ENCODE peak calls at places on chromosomes 3 and 15, in six cellular contexts. J is mammary epithelial cell, W is neuronal stem cell, X is tibial nerve, M is spleen, G is PC-3. C is an unnamed sample.
A peak's percentile ranks its signal among the peaks of the same experiment; 100 is the strongest.

GRCh38 chr3:163018664-163019063 is 1522.1 kb downstream of the OTOL1 start:
- DNase-seq in G (no peak), J (no peak), X (no peak), W (no peak), M (no peak), C (no peak)

GRCh38 chr3:60841355-60841754 is 409.9 kb downstream of the FHIT start:
- DNase-seq in G (peak; percentile 89), W (no peak), J (no peak), X (no peak), M (no peak), C (no peak)

GRCh38 chr3:129278970-129279906 is 568 bp downstream of the HMCES start:
- DNase-seq in X (no peak), M (peak; percentile 91), W (peak; percentile 31), J (peak; percentile 78), G (peak; percentile 60), C (peak; percentile 71)

GRCh38 chr3:170792511-170792910 is 77.5 kb downstream of the RPL22L1 start:
- DNase-seq in G (no peak), M (no peak), X (no peak), J (no peak), W (no peak), C (no peak)

GRCh38 chr3:44000586-44000985 is 241.1 kb upstream of the TOPAZ1 start:
- DNase-seq in J (peak; percentile 59), W (no peak), M (no peak), G (peak; percentile 70), X (no peak), C (no peak)

GRCh38 chr3:190591080-190591479 is 77.2 kb downstream of the IL1RAP start:
- DNase-seq in J (no peak), X (no peak), M (no peak), W (no peak), G (peak; percentile 24), C (no peak)

GRCh38 chr15:59008086-59008485 is 20.6 kb downstream of the RNF111 start:
- DNase-seq in J (no peak), M (no peak), W (no peak), G (no peak), X (no peak), C (no peak)

GRCh38 chr3:197302696-197303341 is 4.4 kb upstream of the DLG1 start:
- DNase-seq in M (no peak), W (no peak), G (peak; percentile 39), X (no peak), J (peak; percentile 77), C (peak; percentile 83)

GRCh38 chr15:99140590-99140989 is 35.7 kb downstream of the SYNM start:
- DNase-seq in X (no peak), M (no peak), W (no peak), G (no peak), J (no peak), C (no peak)

GRCh38 chr3:75220932-75221331 is 443.2 kb upstream of the FRG2C start:
- DNase-seq in J (no peak), W (no peak), G (no peak), X (no peak), M (no peak), C (no peak)

GRCh38 chr15:52745326-52746161 is 44.6 kb downstream of the ONECUT1 start:
- DNase-seq in J (no peak), X (no peak), M (no peak), W (no peak), G (no peak), C (no peak)

GRCh38 chr3:197573048-197573767 is 17.4 kb upstream of the BDH1 start:
- DNase-seq in J (no peak), X (no peak), M (no peak), G (no peak), W (no peak), C (no peak)

GRCh38 chr3:12194669-12195161 is 36.0 kb upstream of the TIMP4 start:
- DNase-seq in M (peak; percentile 82), G (peak; percentile 89), J (peak; percentile 31), X (no peak), W (no peak), C (peak; percentile 58)

GRCh38 chr3:53416530-53416929 is 69.2 kb upstream of the DCP1A start:
- DNase-seq in G (no peak), W (no peak), X (no peak), M (no peak), J (no peak), C (peak; percentile 35)

GRCh38 chr3:156217674-156218352 is 97.4 kb downstream of the KCNAB1 start:
- DNase-seq in M (no peak), W (no peak), X (no peak), G (peak; percentile 23), J (peak; percentile 32), C (peak; percentile 46)

GRCh38 chr3:141530133-141530768 is 43.4 kb downstream of the RASA2 start:
- DNase-seq in M (no peak), J (peak; percentile 75), W (no peak), X (no peak), G (peak; percentile 9), C (peak; percentile 32)

GRCh38 chr3:81496407-81497104 is 264.9 kb downstream of the GBE1 start:
- DNase-seq in W (no peak), M (no peak), G (peak; percentile 18), J (peak; percentile 61), X (no peak), C (peak; percentile 57)

GRCh38 chr3:15616053-15616452 is 14.5 kb downstream of the BTD start:
- DNase-seq in G (no peak), X (no peak), W (no peak), M (no peak), J (no peak), C (no peak)

GRCh38 chr15:35173444-35174118 is 88.5 kb upstream of the NANOGP8 start:
- DNase-seq in W (no peak), G (peak; percentile 20), J (peak; percentile 5), X (no peak), M (no peak), C (no peak)

GRCh38 chr15:25883860-25884259 is 20.7 kb upstream of the ATP10A start:
- DNase-seq in G (peak; percentile 90), W (no peak), J (no peak), X (no peak), M (no peak), C (no peak)

GRCh38 chr3:156492801-156493261 is 62.1 kb downstream of the SSR3 start:
- DNase-seq in X (no peak), J (no peak), M (no peak), G (no peak), W (no peak), C (no peak)

GRCh38 chr3:38555926-38556325 is 59.8 kb downstream of the EXOG start:
- DNase-seq in X (no peak), G (no peak), W (no peak), M (peak; percentile 36), J (no peak), C (no peak)

GRCh38 chr3:58122936-58123700 is 87.7 kb downstream of the DNASE1L3 start:
- DNase-seq in G (no peak), M (no peak), W (no peak), X (no peak), J (no peak), C (no peak)

GRCh38 chr3:126552688-126553283 is 5.9 kb downstream of the C3orf22 start:
- DNase-seq in X (no peak), J (no peak), G (no peak), W (no peak), M (peak; percentile 71), C (no peak)

GRCh38 chr15:89157918-89158564 is 63.3 kb downstream of the RLBP1 start:
- DNase-seq in X (no peak), G (no peak), M (no peak), J (no peak), W (no peak), C (no peak)

GRCh38 chr3:24680214-24680967 is 185.7 kb upstream of the THRB start:
- DNase-seq in G (peak; percentile 77), J (peak; percentile 25), M (peak; percentile 81), X (peak; percentile 45), W (peak; percentile 59), C (no peak)

GRCh38 chr3:99776516-99777209 is 41.0 kb upstream of the CMSS1 start:
- DNase-seq in W (no peak), M (no peak), J (peak; percentile 47), X (no peak), G (peak; percentile 80), C (no peak)

GRCh38 chr15:25481208-25481862 is 42.5 kb upstream of the UBE3A start:
- DNase-seq in G (peak; percentile 12), W (peak; percentile 58), J (no peak), X (no peak), M (no peak), C (peak; percentile 11)

GRCh38 chr3:152030320-152030719 is 156.9 kb downstream of the SUCNR1 start:
- DNase-seq in M (no peak), X (no peak), G (no peak), W (no peak), J (no peak), C (no peak)

DNA sequence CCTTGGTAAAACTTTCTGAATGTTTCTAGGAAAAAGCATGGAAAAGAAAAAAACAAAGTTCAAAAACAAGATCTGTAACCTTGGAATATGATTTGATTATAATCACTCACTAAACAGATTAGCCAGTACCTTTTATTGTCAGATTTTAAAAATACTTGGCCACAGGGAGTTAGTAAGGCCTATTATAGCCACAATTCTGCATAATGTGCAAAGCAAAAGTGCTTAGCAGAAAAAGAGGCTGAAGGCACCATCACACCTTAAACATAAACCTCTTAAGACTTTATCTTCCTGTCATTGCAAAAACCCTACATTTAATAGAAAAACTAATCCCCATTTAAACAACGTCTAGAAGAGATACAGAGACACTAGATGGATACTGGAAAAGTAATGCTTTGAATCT is 41.8 kb downstream of the CHSY1 start:
- DNase-seq in G (no peak), J (no peak), M (no peak), X (no peak), W (no peak), C (no peak)
- H3K27ac ChIP-seq in G (no peak overlapping the region), J (no peak overlapping the region), M (no peak overlapping the region), X (no peak overlapping the region), W (no peak overlapping the region), C (no peak overlapping the region)

GRCh38 chr15:33044598-33044997 is 149.9 kb downstream of the FMN1 start:
- DNase-seq in W (no peak), G (no peak), X (no peak), J (no peak), M (no peak), C (no peak)
- H3K4me1 ChIP-seq in W (no peaks in the 10 kb centered on the region), G (no peaks in the 10 kb centered on the region), X (no peaks in the 10 kb centered on the region), J (no peaks in the 10 kb centered on the region), M (no peaks in the 10 kb centered on the region), C (no peaks in the 10 kb centered on the region)

GRCh38 chr3:128001576-128001975 is 50.7 kb upstream of the SEC61A1 start:
- DNase-seq in G (no peak), W (no peak), J (no peak), M (no peak), X (no peak), C (no peak)

GRCh38 chr3:127998596-127998995 is 53.6 kb upstream of the SEC61A1 start:
- DNase-seq in J (no peak), X (no peak), G (no peak), W (no peak), M (no peak), C (no peak)

GRCh38 chr3:127997016-127997415 is 55.2 kb upstream of the SEC61A1 start:
- DNase-seq in J (no peak), W (no peak), X (no peak), G (no peak), M (no peak), C (no peak)

GRCh38 chr3:127997961-127998360 is 54.3 kb upstream of the SEC61A1 start:
- DNase-seq in G (peak; percentile 43), X (no peak), W (no peak), M (no peak), J (no peak), C (peak; percentile 32)

GRCh38 chr3:127999509-128000106 is 52.6 kb upstream of the SEC61A1 start:
- DNase-seq in G (no peak), M (no peak), J (no peak), X (no peak), W (no peak), C (no peak)
- H3K27me3 ChIP-seq in G (no peaks in the 10 kb centered on the region), M (no peaks in the 10 kb centered on the region), J (no peaks in the 10 kb centered on the region), X (no peaks in the 10 kb centered on the region), W (peaks cover 16% of the 10 kb centered on the region), C (peaks cover 27% of the 10 kb centered on the region)

GRCh38 chr3:111541911-111542483 is at the start of gene CD96:
- DNase-seq in M (no peak), G (peak; percentile 31), X (no peak), W (no peak), J (peak; percentile 29), C (no peak)
- H3K27ac ChIP-seq in M (peak within 1 kb of the TSS; percentile 70), G (no peak within 1 kb of the TSS), X (peak within 1 kb of the TSS; percentile 62), W (no peak within 1 kb of the TSS), J (no peak within 1 kb of the TSS), C (no peak within 1 kb of the TSS)